ENCODE peak calls at places on chromosomes 13 and 19, in six cellular contexts. Z, T, L, R, B and P are unnamed samples.
A peak's percentile ranks its signal among the peaks of the same experiment; 100 is the strongest.

GRCh38 chr19:17394891-17395415 is 957 bp upstream of the CCDC194 start:
- DNase-seq in Z (peak; percentile 37), T (no peak), L (peak; percentile 72), R (no peak), B (peak; percentile 71), P (no peak)

GRCh38 chr19:57075801-57076492 is 43.8 kb upstream of the USP29 start:
- DNase-seq in Z (no peak), T (no peak), L (no peak), R (no peak), B (no peak), P (no peak)

GRCh38 chr13:111179908-111180756 is 65.0 kb downstream of the ARHGEF7 start:
- DNase-seq in Z (no peak), T (no peak), L (no peak), R (no peak), B (no peak), P (no peak)

GRCh38 chr13:63629591-63629990 is 2213.9 kb upstream of the PCDH20 start:
- DNase-seq in Z (no peak), T (no peak), L (no peak), R (no peak), B (no peak), P (no peak)

GRCh38 chr19:35153701-35154534 is 617 bp upstream of the FXYD5 start:
- DNase-seq in Z (peak; percentile 51), T (no peak), L (peak; percentile 60), R (peak; percentile 62), B (peak; percentile 34), P (no peak)

GRCh38 chr19:12453495-12453894 is 12.7 kb upstream of the ZNF443 start:
- DNase-seq in Z (no peak), T (no peak), L (no peak), R (no peak), B (no peak), P (no peak)

GRCh38 chr19:4567584-4568071 is 8.1 kb upstream of the SEMA6B start:
- DNase-seq in Z (peak; percentile 29), T (no peak), L (peak; percentile 62), R (peak; percentile 53), B (peak; percentile 59), P (no peak)

GRCh38 chr19:2982983-2983350 is 5.6 kb downstream of the TLE6 start:
- DNase-seq in Z (no peak), T (peak; percentile 98), L (peak; percentile 93), R (no peak), B (peak; percentile 91), P (peak; percentile 46)

GRCh38 chr19:42426643-42427042 is 545 bp downstream of the LIPE start:
- DNase-seq in Z (no peak), T (no peak), L (no peak), R (no peak), B (no peak), P (no peak)

GRCh38 chr13:21668665-21669599 is 1.9 kb upstream of the FGF9 start:
- DNase-seq in Z (no peak), T (no peak), L (peak; percentile 40), R (no peak), B (peak; percentile 21), P (no peak)

GRCh38 chr13:74026753-74027152 is 107.5 kb downstream of the KLF12 start:
- DNase-seq in Z (peak; percentile 54), T (no peak), L (no peak), R (peak; percentile 33), B (peak; percentile 20), P (no peak)